ENCODE peak calls at places on chromosomes 5 and 9, in seven cellular contexts. O is fibroblast of pulmonary artery, P is WTC11, U is neural crest cell, Z is ovary, N is AG04450, F is heart right ventricle. S is an unnamed sample.

GRCh38 chr5:149268928-149269557 is 2.6 kb upstream of the AFAP1L1 start:
- DNase-seq in O (peak), P (no peak), U (no peak), Z (no peak), N (no peak), F (no peak), S (peak)

GRCh38 chr5:138979684-138980275 is 104.6 kb upstream of the LRRTM2 start:
- DNase-seq in O (no peak), P (no peak), U (no peak), Z (no peak), N (no peak), F (no peak), S (no peak)

GRCh38 chr9:7273575-7273974 is 515.8 kb downstream of the KDM4C start:
- DNase-seq in O (peak), P (no peak), U (no peak), Z (no peak), N (peak), F (peak), S (no peak)

GRCh38 chr5:65577141-65577540 is 14.0 kb downstream of the PPWD1 start:
- DNase-seq in O (no peak), P (no peak), U (no peak), Z (no peak), N (peak), F (no peak), S (no peak)

GRCh38 chr5:107486489-107486888 is 184.2 kb downstream of the EFNA5 start:
- DNase-seq in O (peak), P (no peak), U (no peak), Z (no peak), N (no peak), F (no peak), S (no peak)

GRCh38 chr9:126690431-126691051 is 76.8 kb downstream of the LMX1B start:
- DNase-seq in O (peak), P (peak), U (peak), Z (no peak), N (no peak), F (peak), S (no peak)

GRCh38 chr9:93276973-93277372 is 93.0 kb downstream of the WNK2 start:
- DNase-seq in O (no peak), P (no peak), U (no peak), Z (no peak), N (no peak), F (no peak), S (no peak)

GRCh38 chr9:19101203-19101602 is 1.5 kb downstream of the HAUS6 start:
- DNase-seq in O (no peak), P (no peak), U (no peak), Z (no peak), N (no peak), F (no peak), S (no peak)

GRCh38 chr5:163642904-163643303 is 137.5 kb downstream of the MAT2B start:
- DNase-seq in O (no peak), P (no peak), U (no peak), Z (no peak), N (no peak), F (no peak), S (no peak)

GRCh38 chr9:18676501-18676900 is 202.5 kb downstream of the ADAMTSL1 start:
- DNase-seq in O (no peak), P (no peak), U (no peak), Z (no peak), N (no peak), F (no peak), S (no peak)

GRCh38 chr9:109117856-109118801 is 1.6 kb downstream of the TMEM245 start:
- DNase-seq in O (peak), P (no peak), U (no peak), Z (peak), N (no peak), F (no peak), S (no peak)

GRCh38 chr5:31479706-31480105 is 52.2 kb downstream of the DROSHA start:
- DNase-seq in O (no peak), P (no peak), U (no peak), Z (no peak), N (no peak), F (no peak), S (no peak)

GRCh38 chr5:84088996-84089395 is 295.7 kb downstream of the EDIL3 start:
- DNase-seq in O (peak), P (no peak), U (no peak), Z (no peak), N (peak), F (no peak), S (no peak)

GRCh38 chr9:122393284-122393983 is 22.6 kb downstream of the PTGS1 start:
- DNase-seq in O (no peak), P (no peak), U (no peak), Z (no peak), N (no peak), F (no peak), S (no peak)

GRCh38 chr9:30732060-30732459 is 1652.4 kb upstream of the ACO1 start:
- DNase-seq in O (no peak), P (peak), U (no peak), Z (no peak), N (no peak), F (no peak), S (no peak)

GRCh38 chr5:54764691-54765090 is 220.7 kb downstream of the ESM1 start:
- DNase-seq in O (peak), P (no peak), U (no peak), Z (no peak), N (no peak), F (no peak), S (no peak)

GRCh38 chr9:108850293-108850897 is 5.4 kb downstream of the ACTL7B start:
- DNase-seq in O (peak), P (no peak), U (no peak), Z (no peak), N (no peak), F (no peak), S (no peak)

GRCh38 chr5:176810084-176810597 is at the start of gene UNC5A:
- DNase-seq in O (peak), P (peak), U (peak), Z (no peak), N (no peak), F (peak), S (no peak)

GRCh38 chr9:82584349-82584846 is 478.5 kb downstream of the RASEF start:
- DNase-seq in O (no peak), P (no peak), U (no peak), Z (no peak), N (no peak), F (no peak), S (no peak)
- TF ChIP-seq CTCF in O (no peak), P (no peak), U (no peak), Z (no peak), N (no peak), F (no peak), S (no peak)

DNA sequence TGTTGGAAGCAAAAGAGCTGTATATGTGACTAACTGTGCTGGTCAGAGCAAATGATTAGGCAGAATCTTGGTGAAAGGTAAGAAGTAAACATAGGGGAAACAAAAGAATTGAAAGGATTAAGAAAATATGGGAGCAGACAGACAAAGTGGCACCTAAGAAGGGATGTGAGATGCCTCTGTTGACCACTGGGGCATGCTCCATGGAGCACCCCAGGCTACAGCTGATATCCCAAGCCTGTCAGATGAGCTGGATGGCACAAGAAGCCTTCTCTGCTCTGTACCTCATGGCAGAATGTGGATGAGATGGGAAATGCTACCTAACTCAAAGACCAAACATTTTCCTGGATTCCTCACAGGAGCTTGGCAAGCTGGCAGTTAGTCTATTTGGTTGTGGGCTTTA is 89.3 kb upstream of the SLIT3 start:
- DNase-seq in O (no peak), P (no peak), U (no peak), Z (no peak), N (no peak), F (no peak), S (no peak)
- TF ChIP-seq CTCF in O (no peak), P (no peak), U (no peak), Z (no peak), N (no peak), F (no peak), S (no peak)

GRCh38 chr5:136446565-136446964 is 81.2 kb upstream of the TRPC7 start:
- DNase-seq in O (no peak), P (no peak), U (no peak), Z (no peak), N (no peak), F (no peak), S (no peak)
- TF ChIP-seq CTCF in O (no peak), P (no peak), U (no peak), Z (no peak), N (no peak), F (no peak), S (no peak)

GRCh38 chr5:7850241-7850532 is 746 bp downstream of the CFAP90 start:
- DNase-seq in O (no peak), P (no peak), U (no peak), Z (peak), N (no peak), F (peak), S (no peak)

GRCh38 chr5:7849531-7850240 is 1.2 kb downstream of the CFAP90 start:
- DNase-seq in O (no peak), P (peak), U (peak), Z (peak), N (no peak), F (peak), S (no peak)

GRCh38 chr5:7851617-7852289 is 820 bp upstream of the CFAP90 start:
- DNase-seq in O (no peak), P (no peak), U (no peak), Z (no peak), N (no peak), F (no peak), S (no peak)

GRCh38 chr5:7851240-7851592 is 283 bp upstream of the CFAP90 start:
- DNase-seq in O (no peak), P (no peak), U (no peak), Z (no peak), N (no peak), F (no peak), S (no peak)

DNA sequence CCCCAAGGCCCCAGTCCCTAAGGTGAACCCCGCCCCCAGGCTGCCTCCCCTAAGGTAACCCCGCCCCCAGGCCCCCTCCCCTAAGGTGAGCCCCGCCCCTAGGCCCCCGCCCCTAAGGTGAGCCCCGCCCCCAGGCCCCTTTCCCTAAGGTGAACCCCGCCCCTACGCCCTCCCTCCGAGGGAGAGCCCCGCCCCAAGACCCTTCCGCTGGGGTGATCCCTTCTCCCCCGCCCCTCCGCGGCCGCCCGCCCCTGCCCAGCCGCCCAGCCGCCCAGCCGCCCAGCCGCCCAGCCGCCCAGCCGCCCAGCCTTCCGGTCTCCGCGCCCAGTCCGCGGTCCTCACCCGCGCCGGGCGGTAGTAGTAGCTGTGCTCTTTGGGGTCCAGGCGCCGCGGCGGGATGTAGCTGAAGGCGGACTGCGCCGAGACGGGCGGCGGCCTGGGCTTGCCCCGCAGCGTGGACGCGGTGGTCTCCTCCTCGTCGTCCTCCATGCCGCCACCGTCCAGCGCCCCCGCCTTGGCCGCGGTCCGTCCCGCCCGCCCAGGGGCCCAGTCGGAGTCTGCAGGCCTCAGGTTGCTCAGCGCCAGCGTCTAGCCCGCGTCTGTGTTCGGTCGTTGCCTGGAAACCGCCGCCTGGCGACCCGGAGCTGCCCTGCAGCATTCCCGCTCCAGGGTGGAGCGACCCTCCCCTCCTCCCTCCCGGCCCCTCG is at the start of gene CFAP90:
- DNase-seq in O (peak), P (peak), U (peak), Z (peak), N (no peak), F (peak), S (no peak)
- TF ChIP-seq CTCF in O (peak), P (no peak), U (peak), Z (peak), N (peak), F (peak), S (peak)

DNA sequence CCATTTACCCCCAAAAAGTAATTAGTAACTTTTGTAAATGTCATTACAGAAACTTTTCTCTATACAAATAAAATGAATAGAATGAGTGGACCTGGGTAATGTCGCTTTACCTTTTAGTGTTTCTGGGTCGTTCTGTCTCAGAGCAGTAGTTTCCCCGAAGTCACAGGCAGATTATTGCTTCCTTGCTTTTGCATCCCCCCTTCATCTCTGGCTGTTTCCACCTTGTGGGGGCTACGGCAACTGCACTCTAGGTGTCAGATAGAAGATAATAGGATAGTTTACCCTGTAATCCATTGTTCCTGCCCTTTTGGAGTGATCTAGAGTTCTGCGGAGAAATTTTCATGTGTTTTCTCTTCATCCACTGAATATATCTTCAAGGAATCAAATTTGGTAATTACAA is 68.7 kb downstream of the PRR16 start:
- DNase-seq in O (no peak), P (peak), U (peak), Z (no peak), N (no peak), F (no peak), S (no peak)
- TF ChIP-seq CTCF in O (peak), P (peak), U (peak), Z (no peak), N (peak), F (no peak), S (peak)

DNA sequence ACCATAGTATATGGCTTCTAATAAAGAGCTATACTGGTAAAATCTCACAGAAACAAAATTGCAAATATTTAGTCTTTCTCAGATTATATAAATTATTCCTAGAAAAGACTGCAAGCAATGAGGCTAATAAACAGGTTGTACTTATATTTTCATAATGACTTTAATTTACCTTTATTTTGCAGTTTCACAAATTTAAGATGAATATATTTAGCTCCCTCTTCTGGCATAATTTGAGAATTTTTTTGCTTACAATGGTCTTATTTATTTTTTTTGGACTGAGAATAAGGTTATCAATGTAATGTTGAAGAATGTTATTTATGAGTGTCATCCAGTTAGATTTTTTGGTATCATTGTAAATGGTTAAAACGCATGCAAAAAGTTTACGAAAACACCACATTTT is 56.7 kb downstream of the PIK3R1 start:
- DNase-seq in O (peak), P (no peak), U (no peak), Z (no peak), N (no peak), F (no peak), S (no peak)
- TF ChIP-seq CTCF in O (peak), P (no peak), U (peak), Z (no peak), N (peak), F (peak), S (no peak)

S was measured in HFF-Myc.